ENCODE peak calls at places on chromosomes 5 and 9, in ten cellular contexts. One of them, this sample, is unnamed.

GRCh38 chr9:134734270-134734669 is 92.7 kb downstream of the COL5A1 start:
- DNase-seq in Peyer's patch: peak
- DNase-seq in fibroblast of the conjunctiva: peak
- DNase-seq in naive thymus-derived CD4-positive, alpha-beta T cell: no peak
- DNase-seq in stimulated activated CD4-positive, alpha-beta T cell treated with anti-CD3 and anti-CD28 coated beads, Interleukin-4, amount 100 ng/mL, for 24 hours: no peak
- DNase-seq in stomach: no peak
- DNase-seq in CD4-positive, alpha-beta T cell: no peak
- DNase-seq in activated CD4-positive, CD25-positive, alpha-beta regulatory T cell: no peak
- DNase-seq in AG09319: peak
- DNase-seq in glutamatergic neuron: no peak
- DNase-seq in this sample: no peak

GRCh38 chr5:140157032-140157781 is 17.8 kb upstream of the CYSTM1 start:
- DNase-seq in AG09319: peak
- DNase-seq in fibroblast of the conjunctiva: peak
- DNase-seq in CD4-positive, alpha-beta T cell: peak
- DNase-seq in glutamatergic neuron: peak
- DNase-seq in activated CD4-positive, CD25-positive, alpha-beta regulatory T cell: peak
- DNase-seq in naive thymus-derived CD4-positive, alpha-beta T cell: peak
- DNase-seq in stomach: peak
- DNase-seq in Peyer's patch: peak
- DNase-seq in stimulated activated CD4-positive, alpha-beta T cell treated with anti-CD3 and anti-CD28 coated beads, Interleukin-4, amount 100 ng/mL, for 24 hours: peak
- DNase-seq in this sample: peak

GRCh38 chr5:149489605-149490037 is 61.6 kb downstream of the CSNK1A1 start:
- DNase-seq in glutamatergic neuron: no peak
- DNase-seq in activated CD4-positive, CD25-positive, alpha-beta regulatory T cell: no peak
- DNase-seq in stomach: no peak
- DNase-seq in stimulated activated CD4-positive, alpha-beta T cell treated with anti-CD3 and anti-CD28 coated beads, Interleukin-4, amount 100 ng/mL, for 24 hours: no peak
- DNase-seq in CD4-positive, alpha-beta T cell: no peak
- DNase-seq in naive thymus-derived CD4-positive, alpha-beta T cell: no peak
- DNase-seq in Peyer's patch: no peak
- DNase-seq in fibroblast of the conjunctiva: peak
- DNase-seq in AG09319: no peak
- DNase-seq in this sample: no peak

GRCh38 chr9:113963017-113963620 is 87.0 kb downstream of the ZNF618 start:
- DNase-seq in stomach: peak
- DNase-seq in naive thymus-derived CD4-positive, alpha-beta T cell: no peak
- DNase-seq in CD4-positive, alpha-beta T cell: no peak
- DNase-seq in AG09319: no peak
- DNase-seq in stimulated activated CD4-positive, alpha-beta T cell treated with anti-CD3 and anti-CD28 coated beads, Interleukin-4, amount 100 ng/mL, for 24 hours: no peak
- DNase-seq in fibroblast of the conjunctiva: no peak
- DNase-seq in Peyer's patch: peak
- DNase-seq in glutamatergic neuron: peak
- DNase-seq in activated CD4-positive, CD25-positive, alpha-beta regulatory T cell: no peak
- DNase-seq in this sample: no peak

GRCh38 chr5:56677693-56678092 is 137.7 kb upstream of the MAP3K1 start:
- DNase-seq in activated CD4-positive, CD25-positive, alpha-beta regulatory T cell: no peak
- DNase-seq in CD4-positive, alpha-beta T cell: no peak
- DNase-seq in stomach: no peak
- DNase-seq in stimulated activated CD4-positive, alpha-beta T cell treated with anti-CD3 and anti-CD28 coated beads, Interleukin-4, amount 100 ng/mL, for 24 hours: no peak
- DNase-seq in naive thymus-derived CD4-positive, alpha-beta T cell: no peak
- DNase-seq in glutamatergic neuron: no peak
- DNase-seq in Peyer's patch: no peak
- DNase-seq in AG09319: no peak
- DNase-seq in fibroblast of the conjunctiva: no peak
- DNase-seq in this sample: no peak

GRCh38 chr9:83299556-83299955 is 236.6 kb upstream of the RASEF start:
- DNase-seq in Peyer's patch: no peak
- DNase-seq in stomach: no peak
- DNase-seq in activated CD4-positive, CD25-positive, alpha-beta regulatory T cell: no peak
- DNase-seq in CD4-positive, alpha-beta T cell: no peak
- DNase-seq in stimulated activated CD4-positive, alpha-beta T cell treated with anti-CD3 and anti-CD28 coated beads, Interleukin-4, amount 100 ng/mL, for 24 hours: no peak
- DNase-seq in fibroblast of the conjunctiva: peak
- DNase-seq in glutamatergic neuron: no peak
- DNase-seq in AG09319: no peak
- DNase-seq in naive thymus-derived CD4-positive, alpha-beta T cell: no peak
- DNase-seq in this sample: no peak

GRCh38 chr5:16492398-16493175 is 27.0 kb upstream of the ZNF622 start:
- DNase-seq in stimulated activated CD4-positive, alpha-beta T cell treated with anti-CD3 and anti-CD28 coated beads, Interleukin-4, amount 100 ng/mL, for 24 hours: no peak
- DNase-seq in naive thymus-derived CD4-positive, alpha-beta T cell: no peak
- DNase-seq in glutamatergic neuron: no peak
- DNase-seq in fibroblast of the conjunctiva: peak
- DNase-seq in AG09319: peak
- DNase-seq in CD4-positive, alpha-beta T cell: no peak
- DNase-seq in stomach: peak
- DNase-seq in Peyer's patch: peak
- DNase-seq in activated CD4-positive, CD25-positive, alpha-beta regulatory T cell: no peak
- DNase-seq in this sample: peak

GRCh38 chr9:89878687-89879086 is 273.9 kb downstream of the GADD45G start:
- DNase-seq in glutamatergic neuron: peak
- DNase-seq in activated CD4-positive, CD25-positive, alpha-beta regulatory T cell: no peak
- DNase-seq in fibroblast of the conjunctiva: no peak
- DNase-seq in AG09319: no peak
- DNase-seq in Peyer's patch: peak
- DNase-seq in naive thymus-derived CD4-positive, alpha-beta T cell: no peak
- DNase-seq in stimulated activated CD4-positive, alpha-beta T cell treated with anti-CD3 and anti-CD28 coated beads, Interleukin-4, amount 100 ng/mL, for 24 hours: no peak
- DNase-seq in stomach: peak
- DNase-seq in CD4-positive, alpha-beta T cell: no peak
- DNase-seq in this sample: peak

GRCh38 chr5:175520321-175520720 is 42.0 kb downstream of the SFXN1 start:
- DNase-seq in Peyer's patch: no peak
- DNase-seq in stimulated activated CD4-positive, alpha-beta T cell treated with anti-CD3 and anti-CD28 coated beads, Interleukin-4, amount 100 ng/mL, for 24 hours: peak
- DNase-seq in stomach: no peak
- DNase-seq in AG09319: no peak
- DNase-seq in glutamatergic neuron: no peak
- DNase-seq in naive thymus-derived CD4-positive, alpha-beta T cell: peak
- DNase-seq in activated CD4-positive, CD25-positive, alpha-beta regulatory T cell: no peak
- DNase-seq in fibroblast of the conjunctiva: no peak
- DNase-seq in CD4-positive, alpha-beta T cell: no peak
- DNase-seq in this sample: no peak

GRCh38 chr9:134493471-134494272 is 147.9 kb upstream of the COL5A1 start:
- DNase-seq in CD4-positive, alpha-beta T cell: no peak
- DNase-seq in stomach: no peak
- DNase-seq in glutamatergic neuron: no peak
- DNase-seq in fibroblast of the conjunctiva: no peak
- DNase-seq in stimulated activated CD4-positive, alpha-beta T cell treated with anti-CD3 and anti-CD28 coated beads, Interleukin-4, amount 100 ng/mL, for 24 hours: no peak
- DNase-seq in naive thymus-derived CD4-positive, alpha-beta T cell: no peak
- DNase-seq in AG09319: no peak
- DNase-seq in activated CD4-positive, CD25-positive, alpha-beta regulatory T cell: no peak
- DNase-seq in Peyer's patch: peak
- DNase-seq in this sample: no peak

GRCh38 chr9:38686923-38687322 is 33.0 kb downstream of the FAM240B start:
- DNase-seq in activated CD4-positive, CD25-positive, alpha-beta regulatory T cell: no peak
- DNase-seq in fibroblast of the conjunctiva: no peak
- DNase-seq in CD4-positive, alpha-beta T cell: no peak
- DNase-seq in glutamatergic neuron: peak
- DNase-seq in stomach: no peak
- DNase-seq in naive thymus-derived CD4-positive, alpha-beta T cell: no peak
- DNase-seq in Peyer's patch: no peak
- DNase-seq in stimulated activated CD4-positive, alpha-beta T cell treated with anti-CD3 and anti-CD28 coated beads, Interleukin-4, amount 100 ng/mL, for 24 hours: no peak
- DNase-seq in AG09319: no peak
- DNase-seq in this sample: no peak

GRCh38 chr9:110623462-110624025 is 44.0 kb upstream of the SVEP1 start:
- DNase-seq in activated CD4-positive, CD25-positive, alpha-beta regulatory T cell: no peak
- DNase-seq in fibroblast of the conjunctiva: peak
- DNase-seq in glutamatergic neuron: no peak
- DNase-seq in AG09319: no peak
- DNase-seq in stimulated activated CD4-positive, alpha-beta T cell treated with anti-CD3 and anti-CD28 coated beads, Interleukin-4, amount 100 ng/mL, for 24 hours: peak
- DNase-seq in stomach: peak
- DNase-seq in naive thymus-derived CD4-positive, alpha-beta T cell: no peak
- DNase-seq in CD4-positive, alpha-beta T cell: no peak
- DNase-seq in Peyer's patch: peak
- DNase-seq in this sample: peak